ENCODE peak calls at places on chromosomes 7 and 10, in seven cellular contexts. B is effector memory CD4-positive, alpha-beta T cell; Y is CD4-positive, alpha-beta memory T cell; G is WERI-Rb-1; T is substantia nigra; E is foreskin keratinocyte; K is dorsolateral prefrontal cortex. V is an unnamed sample.

GRCh38 chr7:102094311-102094710 is 192.4 kb upstream of the SH2B2 start:
- DNase-seq in B (no peak), Y (no peak), G (no peak), T (no peak), E (no peak), K (no peak), V (no peak)

GRCh38 chr7:96526492-96526891 is 183.2 kb downstream of the SEM1 start:
- DNase-seq in B (no peak), Y (no peak), G (no peak), T (peak; percentile 1), E (no peak), K (peak; percentile 7), V (no peak)

GRCh38 chr10:70115948-70116682 is 16.5 kb downstream of the AIFM2 start:
- DNase-seq in B (peak; percentile 21), Y (peak; percentile 49), G (peak; percentile 71), T (peak; percentile 24), E (no peak), K (no peak), V (no peak)

GRCh38 chr7:135206887-135207738 is 4.2 kb downstream of the WDR91 start:
- DNase-seq in B (no peak), Y (no peak), G (no peak), T (no peak), E (no peak), K (no peak), V (no peak)

GRCh38 chr10:115711306-115711705 is 561.7 kb downstream of the GFRA1 start:
- DNase-seq in B (no peak), Y (no peak), G (no peak), T (no peak), E (no peak), K (no peak), V (no peak)

GRCh38 chr7:883029-884021 is 7.0 kb downstream of the GET4 start:
- DNase-seq in B (no peak), Y (no peak), G (no peak), T (no peak), E (no peak), K (no peak), V (peak; percentile 23)

GRCh38 chr7:140673063-140673769 is 471 bp downstream of the ADCK2 start:
- DNase-seq in B (peak; percentile 46), Y (peak; percentile 74), G (peak; percentile 47), T (peak; percentile 52), E (no peak), K (peak; percentile 42), V (peak; percentile 43)

GRCh38 chr7:159032310-159032709 is 112.4 kb downstream of the VIPR2 start:
- DNase-seq in B (no peak), Y (no peak), G (no peak), T (no peak), E (no peak), K (no peak), V (no peak)

GRCh38 chr10:16653223-16653622 is 131.5 kb upstream of the C1QL3 start:
- DNase-seq in B (no peak), Y (no peak), G (no peak), T (no peak), E (no peak), K (no peak), V (no peak)

GRCh38 chr7:151759591-151760042 is 117.3 kb downstream of the PRKAG2 start:
- DNase-seq in B (peak; percentile 24), Y (peak; percentile 50), G (peak; percentile 73), T (peak; percentile 40), E (peak; percentile 17), K (peak; percentile 56), V (peak; percentile 21)

GRCh38 chr10:119608316-119609155 is 11.8 kb upstream of the TIAL1 start:
- DNase-seq in B (no peak), Y (peak; percentile 28), G (peak; percentile 74), T (peak; percentile 36), E (no peak), K (peak; percentile 58), V (peak; percentile 67)

GRCh38 chr10:101133489-101134298 is 2.6 kb downstream of the TLX1 start:
- DNase-seq in B (no peak), Y (no peak), G (no peak), T (no peak), E (no peak), K (no peak), V (no peak)

GRCh38 chr10:27360581-27361172 is 120.1 kb upstream of the ACBD5 start:
- DNase-seq in B (peak; percentile 59), Y (peak; percentile 78), G (peak; percentile 57), T (peak; percentile 62), E (peak; percentile 28), K (peak; percentile 68), V (peak; percentile 30)

GRCh38 chr10:51176976-51177690 is 102.8 kb downstream of the PRKG1 start:
- DNase-seq in B (no peak), Y (no peak), G (no peak), T (no peak), E (no peak), K (no peak), V (no peak)

GRCh38 chr10:74096777-74097176 is 53.9 kb downstream of the AP3M1 start:
- DNase-seq in B (no peak), Y (no peak), G (no peak), T (no peak), E (no peak), K (no peak), V (no peak)

GRCh38 chr10:72979709-72980108 is 25.1 kb upstream of the PLA2G12B start:
- DNase-seq in B (no peak), Y (no peak), G (no peak), T (no peak), E (no peak), K (no peak), V (no peak)

GRCh38 chr10:130686680-130687300 is 550.6 kb downstream of the GLRX3 start:
- DNase-seq in B (no peak), Y (no peak), G (peak; percentile 69), T (no peak), E (no peak), K (no peak), V (no peak)

GRCh38 chr10:4108693-4109092 is 323.7 kb upstream of the KLF6 start:
- DNase-seq in B (no peak), Y (no peak), G (no peak), T (no peak), E (no peak), K (no peak), V (no peak)

GRCh38 chr7:92973964-92974363 is 137.6 kb upstream of the CDK6 start:
- DNase-seq in B (no peak), Y (no peak), G (no peak), T (no peak), E (peak; percentile 64), K (no peak), V (no peak)

GRCh38 chr7:16431646-16432424 is 10.5 kb upstream of the CRPPA start:
- DNase-seq in B (no peak), Y (peak; percentile 26), G (peak; percentile 33), T (no peak), E (no peak), K (no peak), V (peak; percentile 37)

GRCh38 chr7:156832195-156832877 is 60.6 kb downstream of the LMBR1 start:
- DNase-seq in B (no peak), Y (no peak), G (no peak), T (no peak), E (no peak), K (no peak), V (no peak)

GRCh38 chr10:50152792-50153272 is 85.1 kb downstream of the WASHC2A start:
- DNase-seq in B (no peak), Y (no peak), G (peak; percentile 8), T (no peak), E (no peak), K (no peak), V (no peak)

GRCh38 chr7:11436773-11437524 is 395.0 kb downstream of the THSD7A start:
- DNase-seq in B (no peak), Y (no peak), G (no peak), T (no peak), E (no peak), K (no peak), V (no peak)

GRCh38 chr7:36116347-36117200 is 36.5 kb upstream of the EEPD1 start:
- DNase-seq in B (no peak), Y (peak; percentile 19), G (no peak), T (no peak), E (no peak), K (no peak), V (no peak)

GRCh38 chr10:110209926-110210662 is 2.7 kb downstream of the MXI1 start:
- DNase-seq in B (peak; percentile 67), Y (no peak), G (peak; percentile 22), T (peak; percentile 68), E (no peak), K (peak; percentile 56), V (no peak)

GRCh38 chr7:114084381-114085312 is 165.8 kb upstream of the PPP1R3A start:
- DNase-seq in B (no peak), Y (peak; percentile 8), G (peak; percentile 45), T (no peak), E (no peak), K (no peak), V (peak; percentile 5)

GRCh38 chr10:48935141-48935540 is 4.5 kb downstream of the LRRC18 start:
- DNase-seq in B (no peak), Y (no peak), G (no peak), T (no peak), E (no peak), K (no peak), V (no peak)

GRCh38 chr7:80053098-80053497 is 81.5 kb upstream of the GNAI1 start:
- DNase-seq in B (no peak), Y (no peak), G (no peak), T (no peak), E (no peak), K (no peak), V (no peak)

GRCh38 chr10:86956195-86956840 is 1.1 kb downstream of the MMRN2 start:
- DNase-seq in B (no peak), Y (no peak), G (no peak), T (no peak), E (no peak), K (no peak), V (no peak)

GRCh38 chr10:21130108-21130507 is 233.0 kb upstream of the NEBL start:
- DNase-seq in B (no peak), Y (no peak), G (no peak), T (no peak), E (no peak), K (no peak), V (no peak)
- H3K27ac ChIP-seq in B (no peak overlapping the region), Y (no peak overlapping the region), G (no peak overlapping the region), T (no peak overlapping the region), E (no peak overlapping the region), K (no peak overlapping the region), V (no peak overlapping the region)

GRCh38 chr10:79079490-79080355 is 11.0 kb downstream of the ZMIZ1 start:
- DNase-seq in B (no peak), Y (no peak), G (no peak), T (no peak), E (no peak), K (no peak), V (no peak)
- H3K27ac ChIP-seq in B (no peak overlapping the region), Y (no peak overlapping the region), G (no peak overlapping the region), T (no peak overlapping the region), E (no peak overlapping the region), K (no peak overlapping the region), V (no peak overlapping the region)

GRCh38 chr10:24382596-24382978 is 173.6 kb downstream of the KIAA1217 start:
- DNase-seq in B (no peak), Y (no peak), G (no peak), T (no peak), E (peak; percentile 11), K (no peak), V (no peak)
- H3K27ac ChIP-seq in B (no peak overlapping the region), Y (no peak overlapping the region), G (no peak overlapping the region), T (no peak overlapping the region), E (peak overlapping the region; percentile 99), K (no peak overlapping the region), V (no peak overlapping the region)

DNA sequence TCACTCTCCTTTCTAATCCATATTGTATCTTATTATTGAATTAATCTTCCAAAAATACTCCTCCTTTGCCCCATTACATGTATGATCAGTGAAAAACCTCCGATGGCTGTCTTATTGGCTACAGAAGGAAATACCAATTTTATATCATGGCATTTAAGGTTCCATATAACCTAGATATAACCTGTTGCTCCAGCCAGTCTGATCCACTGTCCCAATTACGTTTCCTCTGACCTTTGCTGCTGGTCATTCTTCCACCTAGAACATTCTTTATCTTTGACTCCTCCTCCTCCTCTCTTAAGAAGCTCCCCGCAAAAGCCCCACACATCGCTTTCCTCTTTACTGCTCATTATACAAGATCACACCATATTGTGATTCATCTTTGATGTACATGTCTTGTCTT is 161.5 kb downstream of the RNLS start:
- DNase-seq in B (no peak), Y (no peak), G (no peak), T (no peak), E (no peak), K (no peak), V (no peak)
- H3K27ac ChIP-seq in B (no peak overlapping the region), Y (no peak overlapping the region), G (no peak overlapping the region), T (no peak overlapping the region), E (no peak overlapping the region), K (no peak overlapping the region), V (no peak overlapping the region)